ENCODE peak calls at places on chromosomes 6 and 20, in six cellular contexts. X is GM12892, E is NCI-H82, F is NCI-H1092 treated with DMSO at 0.1 percent for 48 hours, H is fibroblast of the aortic adventitia, Y is T-helper 1 cell. N is an unnamed sample.

GRCh38 chr6:72031471-72031870 is 145.1 kb downstream of the RIMS1 start:
- DNase-seq in X (no peak), E (no peak), F (no peak), H (no peak), Y (no peak), N (peak)

GRCh38 chr6:149833651-149834050 is 30.5 kb downstream of the LRP11 start:
- DNase-seq in X (no peak), E (peak), F (no peak), H (no peak), Y (no peak), N (no peak)

GRCh38 chr6:127897437-127897836 is 3.4 kb downstream of the THEMIS start:
- DNase-seq in X (no peak), E (no peak), F (no peak), H (no peak), Y (no peak), N (no peak)

GRCh38 chr6:13398081-13398406 is 69.7 kb upstream of the TBC1D7 start:
- DNase-seq in X (no peak), E (no peak), F (no peak), H (no peak), Y (no peak), N (no peak)

GRCh38 chr20:5001174-5002076 is at the start of gene SLC23A2:
- DNase-seq in X (peak), E (peak), F (peak), H (no peak), Y (peak), N (peak)

GRCh38 chr6:122405417-122405816 is 6.0 kb downstream of the HSF2 start:
- DNase-seq in X (no peak), E (no peak), F (no peak), H (peak), Y (no peak), N (no peak)

GRCh38 chr6:107698146-107698545 is 126.0 kb downstream of the SCML4 start:
- DNase-seq in X (no peak), E (no peak), F (no peak), H (peak), Y (no peak), N (no peak)

GRCh38 chr20:48238781-48239180 is 453.5 kb upstream of the SULF2 start:
- DNase-seq in X (no peak), E (no peak), F (no peak), H (peak), Y (no peak), N (no peak)

GRCh38 chr6:82744286-82745015 is 321.2 kb downstream of the UBE3D start:
- DNase-seq in X (no peak), E (no peak), F (no peak), H (no peak), Y (no peak), N (no peak)

GRCh38 chr20:32603046-32603726 is 18.1 kb upstream of the NOL4L start:
- DNase-seq in X (no peak), E (no peak), F (no peak), H (no peak), Y (no peak), N (no peak)

GRCh38 chr20:18839507-18840247 is 26.1 kb downstream of the SCP2D1 start:
- DNase-seq in X (no peak), E (no peak), F (no peak), H (no peak), Y (no peak), N (no peak)

GRCh38 chr20:32920530-32921298 is 62.0 kb downstream of the EFCAB8 start:
- DNase-seq in X (no peak), E (no peak), F (no peak), H (no peak), Y (no peak), N (no peak)

GRCh38 chr6:36719126-36719525 is 21.5 kb downstream of the RAB44 start:
- DNase-seq in X (no peak), E (no peak), F (no peak), H (no peak), Y (no peak), N (no peak)

GRCh38 chr6:85428486-85428885 is 21.4 kb upstream of the NT5E start:
- DNase-seq in X (no peak), E (no peak), F (no peak), H (no peak), Y (no peak), N (no peak)

GRCh38 chr6:128259735-128260685 is 260.4 kb downstream of the PTPRK start:
- DNase-seq in X (no peak), E (no peak), F (no peak), H (peak), Y (no peak), N (no peak)

GRCh38 chr20:4451487-4451886 is 270.2 kb upstream of the PRND start:
- DNase-seq in X (no peak), E (no peak), F (no peak), H (no peak), Y (no peak), N (no peak)

GRCh38 chr6:105681061-105681460 is 278.2 kb upstream of the PREP start:
- DNase-seq in X (no peak), E (no peak), F (no peak), H (no peak), Y (no peak), N (no peak)

GRCh38 chr6:129186988-129187387 is 304.1 kb downstream of the LAMA2 start:
- DNase-seq in X (no peak), E (no peak), F (no peak), H (peak), Y (no peak), N (no peak)

GRCh38 chr20:62701161-62702007 is 7.3 kb upstream of the NTSR1 start:
- DNase-seq in X (no peak), E (no peak), F (no peak), H (no peak), Y (no peak), N (no peak)

GRCh38 chr6:11123978-11124377 is 12.5 kb upstream of the ERVFRD-1 start:
- DNase-seq in X (no peak), E (no peak), F (no peak), H (no peak), Y (no peak), N (no peak)

GRCh38 chr20:13101701-13102100 is 92.9 kb downstream of the SPTLC3 start:
- DNase-seq in X (no peak), E (peak), F (no peak), H (peak), Y (no peak), N (no peak)